ENCODE peak calls at places on chromosomes 12 and 14, in six cellular contexts. Z, R, Q, A, J and X are unnamed samples.

GRCh38 chr12:127785535-127785934 is 481.4 kb upstream of the TMEM132C start:
- DNase-seq in Z (no peak), R (no peak), Q (no peak), A (no peak), J (no peak), X (no peak)

GRCh38 chr14:58244556-58245387 is at the start of gene PSMA3:
- DNase-seq in Z (peak), R (peak), Q (peak), A (peak), J (peak), X (peak)

GRCh38 chr14:71592361-71592760 is 339.9 kb upstream of the RGS6 start:
- DNase-seq in Z (no peak), R (no peak), Q (no peak), A (no peak), J (no peak), X (no peak)

GRCh38 chr12:124169577-124169976 is 125.3 kb upstream of the RFLNA start:
- DNase-seq in Z (no peak), R (no peak), Q (no peak), A (no peak), J (no peak), X (no peak)

GRCh38 chr14:54643696-54644176 is 76.8 kb downstream of the SAMD4A start:
- DNase-seq in Z (no peak), R (no peak), Q (no peak), A (no peak), J (no peak), X (no peak)

GRCh38 chr14:22850944-22851790 is 14.8 kb downstream of the MMP14 start:
- DNase-seq in Z (no peak), R (no peak), Q (peak), A (no peak), J (no peak), X (peak)

GRCh38 chr14:104076743-104077142 is 8.8 kb upstream of the ASPG start:
- DNase-seq in Z (no peak), R (no peak), Q (no peak), A (no peak), J (no peak), X (no peak)

GRCh38 chr12:9064815-9065606 is 50.7 kb downstream of the A2M start:
- DNase-seq in Z (no peak), R (no peak), Q (peak), A (no peak), J (no peak), X (peak)

GRCh38 chr12:52139579-52140062 is 52.2 kb downstream of the KRT80 start:
- DNase-seq in Z (peak), R (peak), Q (peak), A (no peak), J (no peak), X (no peak)

GRCh38 chr12:14394317-14395058 is 29.0 kb downstream of the ATF7IP start:
- DNase-seq in Z (peak), R (no peak), Q (peak), A (no peak), J (no peak), X (no peak)

GRCh38 chr12:124411953-124412645 is 117.2 kb downstream of the RFLNA start:
- DNase-seq in Z (no peak), R (no peak), Q (no peak), A (no peak), J (no peak), X (no peak)

GRCh38 chr14:56194062-56194461 is 75.9 kb downstream of the PELI2 start:
- DNase-seq in Z (no peak), R (no peak), Q (no peak), A (no peak), J (no peak), X (no peak)

GRCh38 chr14:51368721-51369163 is 128.7 kb downstream of the TMX1 start:
- DNase-seq in Z (no peak), R (no peak), Q (peak), A (no peak), J (no peak), X (no peak)

GRCh38 chr12:52183544-52183910 is 8.3 kb downstream of the KRT80 start:
- DNase-seq in Z (no peak), R (no peak), Q (peak), A (no peak), J (no peak), X (no peak)

GRCh38 chr12:131087302-131087818 is 133.7 kb downstream of the ADGRD1 start:
- DNase-seq in Z (no peak), R (no peak), Q (no peak), A (no peak), J (no peak), X (peak)

GRCh38 chr12:53552346-53553327 is 45.4 kb upstream of the NPFF start:
- DNase-seq in Z (no peak), R (no peak), Q (no peak), A (no peak), J (no peak), X (no peak)

GRCh38 chr12:52175411-52176350 is 16.1 kb downstream of the KRT80 start:
- DNase-seq in Z (no peak), R (no peak), Q (peak), A (no peak), J (no peak), X (no peak)